ENCODE peak calls at places on chromosomes 6 and 20, in seven cellular contexts. V is heart left ventricle, A is HCT116, M is ovary, X is Peyer's patch, W is right lobe of liver, D is A549. K is an unnamed sample.

GRCh38 chr6:6943411-6943810 is 164.3 kb upstream of the RREB1 start:
- DNase-seq in D (no peak), X (no peak), V (no peak), A (no peak), W (no peak), M (no peak), K (no peak)

GRCh38 chr6:2129076-2129695 is 116.2 kb downstream of the GMDS start:
- DNase-seq in M (no peak), A (no peak), D (no peak), V (no peak), W (no peak), X (no peak), K (no peak)

GRCh38 chr6:19715166-19715558 is 122.0 kb upstream of the ID4 start:
- DNase-seq in A (no peak), M (no peak), W (no peak), X (no peak), D (no peak), V (no peak), K (no peak)

GRCh38 chr20:19712737-19713260 is 45.3 kb upstream of the RIN2 start:
- DNase-seq in X (no peak), V (no peak), D (no peak), A (no peak), W (no peak), M (no peak), K (no peak)

GRCh38 chr20:62461834-62462233 is 14.0 kb downstream of the GATA5 start:
- DNase-seq in M (no peak), W (no peak), X (no peak), D (no peak), V (no peak), A (no peak), K (no peak)

GRCh38 chr6:36757206-36757605 is 59.6 kb downstream of the RAB44 start:
- DNase-seq in M (no peak), V (no peak), D (no peak), W (no peak), A (no peak), X (peak), K (no peak)

GRCh38 chr20:45647441-45648050 is 16.5 kb upstream of the WFDC9 start:
- DNase-seq in X (no peak), A (no peak), W (no peak), V (no peak), M (no peak), D (no peak), K (no peak)

GRCh38 chr6:43972915-43973304 is 154.3 kb downstream of the MRPL14 start:
- DNase-seq in M (peak), A (no peak), W (peak), X (peak), V (peak), D (no peak), K (no peak)

GRCh38 chr6:90024633-90025032 is 130.4 kb downstream of the GJA10 start:
- DNase-seq in A (no peak), W (no peak), M (no peak), V (no peak), X (no peak), D (no peak), K (no peak)

GRCh38 chr6:126312013-126312665 is 27.8 kb upstream of the CENPW start:
- DNase-seq in M (no peak), X (no peak), A (peak), V (no peak), D (peak), W (no peak), K (peak)

GRCh38 chr6:82040405-82041221 is 206.9 kb downstream of the IBTK start:
- DNase-seq in W (no peak), V (no peak), M (peak), D (peak), X (peak), A (peak), K (peak)

GRCh38 chr6:12311106-12311505 is 20.9 kb downstream of the EDN1 start:
- DNase-seq in M (no peak), V (no peak), W (no peak), A (no peak), X (no peak), D (no peak), K (no peak)

GRCh38 chr20:23147964-23148720 is 62.0 kb upstream of the CD93 start:
- DNase-seq in M (no peak), A (peak), D (peak), W (peak), X (peak), V (no peak), K (peak)

GRCh38 chr6:105137388-105137787 is 42.4 kb downstream of the POPDC3 start:
- DNase-seq in A (no peak), V (peak), W (no peak), X (no peak), D (no peak), M (peak), K (no peak)

GRCh38 chr6:89381031-89381430 is 28.5 kb upstream of the UBE2J1 start:
- DNase-seq in V (no peak), M (no peak), A (no peak), W (no peak), D (no peak), X (no peak), K (no peak)

GRCh38 chr6:168676552-168677317 is 235.8 kb downstream of the SMOC2 start:
- DNase-seq in W (peak), D (no peak), M (no peak), X (peak), V (no peak), A (no peak), K (no peak)

GRCh38 chr6:149332602-149333311 is 15.2 kb downstream of the TAB2 start:
- DNase-seq in M (no peak), X (no peak), D (no peak), V (no peak), A (no peak), W (no peak), K (no peak)

GRCh38 chr6:40251609-40252008 is 317.3 kb upstream of the MOCS1 start:
- DNase-seq in V (no peak), D (no peak), A (no peak), W (no peak), M (no peak), X (no peak), K (no peak)

GRCh38 chr6:84061613-84062398 is 28.2 kb downstream of the MRAP2 start:
- DNase-seq in D (no peak), A (no peak), M (no peak), X (no peak), V (no peak), W (no peak), K (no peak)

GRCh38 chr6:42960243-42961019 is at the start of gene GNMT:
- DNase-seq in W (peak), M (peak), X (peak), D (no peak), A (no peak), V (peak), K (peak)

GRCh38 chr20:43034981-43035724 is 154.6 kb downstream of the PTPRT start:
- DNase-seq in M (no peak), X (no peak), A (no peak), D (no peak), W (no peak), V (no peak), K (no peak)

GRCh38 chr6:120111001-120111400 is 761.4 kb upstream of the MAN1A1 start:
- DNase-seq in X (no peak), A (no peak), M (no peak), W (no peak), D (no peak), V (no peak), K (no peak)

GRCh38 chr6:169252805-169253189 is 849 bp downstream of the THBS2 start:
- DNase-seq in D (no peak), X (peak), A (no peak), M (peak), V (no peak), W (peak), K (no peak)

GRCh38 chr20:51607170-51607569 is 64.7 kb upstream of the NFATC2 start:
- DNase-seq in W (no peak), A (no peak), D (no peak), X (no peak), M (no peak), V (no peak), K (no peak)

GRCh38 chr20:57870597-57871236 is 160.9 kb upstream of the PMEPA1 start:
- DNase-seq in V (no peak), W (no peak), M (no peak), X (no peak), D (no peak), A (no peak), K (no peak)

GRCh38 chr6:11613858-11614257 is 76.3 kb downstream of the TMEM170B start:
- DNase-seq in A (peak), X (no peak), W (no peak), D (peak), V (no peak), M (no peak), K (no peak)

GRCh38 chr6:143676437-143677045 is 1.2 kb upstream of the PHACTR2 start:
- DNase-seq in V (no peak), M (no peak), A (no peak), X (no peak), D (no peak), W (no peak), K (no peak)

GRCh38 chr6:104795363-104795762 is 64.4 kb downstream of the HACE1 start:
- DNase-seq in D (no peak), W (no peak), V (no peak), M (no peak), X (no peak), A (no peak), K (no peak)

GRCh38 chr6:42446370-42446769 is 5.4 kb downstream of the TRERF1 start:
- DNase-seq in D (no peak), A (no peak), M (no peak), V (no peak), X (no peak), W (no peak), K (no peak)

GRCh38 chr20:59055302-59055701 is 12.7 kb upstream of the PRELID3B start:
- DNase-seq in A (no peak), W (no peak), D (no peak), V (no peak), X (no peak), M (no peak), K (peak)

GRCh38 chr6:109102762-109103161 is 7.5 kb downstream of the CEP57L1 start:
- DNase-seq in M (no peak), V (no peak), X (no peak), W (no peak), A (no peak), D (no peak), K (peak)

GRCh38 chr6:110815260-110816109 is at the start of gene CDK19:
- DNase-seq in M (peak), V (peak), X (peak), W (peak), A (peak), D (peak), K (peak)

GRCh38 chr6:106547961-106548453 is 81.3 kb downstream of the RTN4IP1 start:
- DNase-seq in A (no peak), X (no peak), M (peak), W (no peak), V (no peak), D (no peak), K (no peak)

GRCh38 chr20:1868856-1869255 is 26.4 kb upstream of the SIRPA start:
- DNase-seq in A (no peak), V (no peak), W (no peak), M (no peak), D (no peak), X (no peak), K (no peak)

GRCh38 chr6:16684896-16685554 is 76.2 kb downstream of the ATXN1 start:
- DNase-seq in W (no peak), M (no peak), A (peak), V (no peak), D (no peak), X (no peak), K (no peak)

GRCh38 chr6:46789434-46790358 is 3.5 kb upstream of the MEP1A start:
- DNase-seq in M (no peak), W (no peak), D (no peak), A (no peak), V (no peak), X (no peak), K (no peak)

GRCh38 chr20:11992426-11992825 is 74.7 kb downstream of the BTBD3 start:
- DNase-seq in M (no peak), W (no peak), D (no peak), A (no peak), V (no peak), X (no peak), K (no peak)
- TF ChIP-seq POLR2A in M (no peak), W (no peak), D (no peak), A (no peak), V (no peak), X (no peak), K (no peak)

GRCh38 chr6:38753707-38754106 is 38.6 kb downstream of the DNAH8 start:
- DNase-seq in M (no peak), X (no peak), W (no peak), D (no peak), V (no peak), A (no peak), K (no peak)

GRCh38 chr6:38749473-38749872 is 34.4 kb downstream of the DNAH8 start:
- DNase-seq in X (no peak), M (no peak), V (no peak), D (no peak), W (no peak), A (no peak), K (no peak)

GRCh38 chr6:38755207-38755606 is 40.1 kb downstream of the DNAH8 start:
- DNase-seq in D (no peak), M (no peak), X (no peak), W (no peak), V (no peak), A (peak), K (no peak)

GRCh38 chr6:38755874-38756273 is 40.8 kb downstream of the DNAH8 start:
- DNase-seq in V (no peak), M (no peak), W (no peak), D (no peak), X (no peak), A (peak), K (no peak)

DNA sequence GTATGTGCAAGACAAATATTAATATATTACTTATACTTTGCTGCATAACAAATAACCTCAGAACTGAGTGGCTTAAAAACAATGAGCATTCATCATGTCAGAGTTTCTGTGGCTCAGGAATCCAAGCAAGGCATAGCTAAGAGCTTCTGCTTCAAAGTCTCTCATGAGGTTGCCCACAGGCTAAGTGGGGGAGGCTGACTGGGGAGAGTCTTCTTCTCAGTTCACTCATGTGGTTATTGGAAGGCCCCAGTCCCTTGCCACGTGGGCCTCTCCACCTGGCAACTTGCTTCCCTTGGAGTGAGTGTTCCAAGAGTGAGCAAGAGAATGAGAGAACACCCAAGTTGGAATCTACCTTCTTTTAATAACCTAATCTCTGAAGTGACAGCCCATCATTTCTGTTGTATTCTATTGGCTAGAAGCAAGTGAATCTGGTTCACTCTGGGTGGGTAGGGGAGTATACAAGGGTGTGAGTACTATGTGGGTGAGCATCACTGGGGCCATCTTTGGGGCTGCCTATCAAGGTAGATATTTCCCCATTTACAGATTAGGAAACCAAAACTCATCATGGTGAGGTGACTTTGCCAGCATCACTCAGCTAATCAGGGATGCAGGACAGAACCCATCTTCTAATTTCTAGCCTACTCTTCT is 36.0 kb downstream of the DNAH8 start:
- DNase-seq in X (no peak), M (no peak), D (no peak), V (no peak), W (no peak), A (no peak), K (no peak)
- TF ChIP-seq POLR2A in X (no peak), M (no peak), D (no peak), V (no peak), W (no peak), A (no peak), K (no peak)

GRCh38 chr6:17945111-17945510 is 42.3 kb downstream of the KIF13A start:
- DNase-seq in A (no peak), M (no peak), X (no peak), W (no peak), D (no peak), V (no peak), K (no peak)
- TF ChIP-seq POLR2A in A (no peak), M (no peak), X (no peak), W (no peak), D (no peak), V (no peak), K (no peak)

GRCh38 chr6:3393796-3394195 is 63.1 kb downstream of the SLC22A23 start:
- DNase-seq in W (no peak), M (no peak), V (no peak), A (no peak), D (no peak), X (peak), K (no peak)
- TF ChIP-seq POLR2A in W (no peak), M (no peak), V (no peak), A (no peak), D (no peak), X (no peak), K (no peak)

GRCh38 chr20:40654876-40655275 is 34.2 kb downstream of the MAFB start:
- DNase-seq in V (no peak), M (no peak), X (no peak), D (no peak), W (peak), A (no peak), K (no peak)
- TF ChIP-seq POLR2A in V (no peak), M (no peak), X (no peak), D (no peak), W (no peak), A (no peak), K (no peak)

GRCh38 chr20:13788167-13788834 is 3.5 kb downstream of the NDUFAF5 start:
- DNase-seq in X (peak), D (peak), M (no peak), V (no peak), A (peak), W (peak), K (peak)

GRCh38 chr20:13784271-13784892 is 337 bp downstream of the ESF1 start:
- DNase-seq in X (no peak), V (no peak), A (no peak), D (peak), W (no peak), M (no peak), K (no peak)

GRCh38 chr20:13783528-13783927 is 1.2 kb downstream of the ESF1 start:
- DNase-seq in A (no peak), D (no peak), W (no peak), X (no peak), V (no peak), M (no peak), K (no peak)

GRCh38 chr20:13786143-13786828 is 1.5 kb downstream of the NDUFAF5 start:
- DNase-seq in W (no peak), X (no peak), A (no peak), M (no peak), V (no peak), D (no peak), K (peak)

GRCh38 chr20:13784893-13785715 is at the start of the genes ESF1 and NDUFAF5:
- DNase-seq in D (peak), W (peak), M (peak), A (peak), X (peak), V (peak), K (peak)
- TF ChIP-seq POLR2A in D (peak), W (peak), M (peak), A (peak), X (peak), V (no peak), K (peak)

DNA sequence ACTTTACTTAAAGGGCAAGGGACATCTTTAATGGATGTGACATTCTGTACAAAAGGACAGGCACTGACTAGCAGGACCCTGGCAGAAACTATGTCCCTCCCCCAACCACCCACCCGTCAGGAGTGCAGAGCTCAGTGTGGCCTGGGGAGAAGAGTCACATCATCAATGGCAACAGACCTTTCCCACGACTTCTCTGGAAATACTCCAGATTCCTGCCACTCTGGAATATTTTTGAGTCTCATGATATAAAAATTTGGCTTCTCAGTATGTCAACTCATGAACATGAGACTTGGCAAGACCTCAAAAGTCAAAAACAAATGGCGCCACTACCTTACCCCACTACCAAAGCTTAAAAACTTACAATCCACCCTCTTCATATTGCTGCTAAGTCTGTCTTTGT is 118.3 kb downstream of the SLC23A2 start:
- DNase-seq in A (no peak), M (no peak), D (no peak), W (peak), X (no peak), V (no peak), K (no peak)
- TF ChIP-seq POLR2A in A (no peak), M (no peak), D (no peak), W (no peak), X (no peak), V (no peak), K (no peak)

GRCh38 chr20:53621482-53622246 is 28.0 kb upstream of the ZNF217 start:
- DNase-seq in V (no peak), D (peak), M (peak), X (peak), W (peak), A (peak), K (peak)

GRCh38 chr20:53622247-53623114 is 28.8 kb upstream of the ZNF217 start:
- DNase-seq in D (no peak), X (peak), M (no peak), W (no peak), A (no peak), V (no peak), K (peak)

GRCh38 chr20:53623127-53623453 is 29.5 kb upstream of the ZNF217 start:
- DNase-seq in A (no peak), D (no peak), M (no peak), W (no peak), V (no peak), X (no peak), K (no peak)

GRCh38 chr20:53626584-53626983 is 32.9 kb upstream of the ZNF217 start:
- DNase-seq in D (no peak), X (no peak), V (no peak), A (no peak), W (peak), M (no peak), K (no peak)

DNA sequence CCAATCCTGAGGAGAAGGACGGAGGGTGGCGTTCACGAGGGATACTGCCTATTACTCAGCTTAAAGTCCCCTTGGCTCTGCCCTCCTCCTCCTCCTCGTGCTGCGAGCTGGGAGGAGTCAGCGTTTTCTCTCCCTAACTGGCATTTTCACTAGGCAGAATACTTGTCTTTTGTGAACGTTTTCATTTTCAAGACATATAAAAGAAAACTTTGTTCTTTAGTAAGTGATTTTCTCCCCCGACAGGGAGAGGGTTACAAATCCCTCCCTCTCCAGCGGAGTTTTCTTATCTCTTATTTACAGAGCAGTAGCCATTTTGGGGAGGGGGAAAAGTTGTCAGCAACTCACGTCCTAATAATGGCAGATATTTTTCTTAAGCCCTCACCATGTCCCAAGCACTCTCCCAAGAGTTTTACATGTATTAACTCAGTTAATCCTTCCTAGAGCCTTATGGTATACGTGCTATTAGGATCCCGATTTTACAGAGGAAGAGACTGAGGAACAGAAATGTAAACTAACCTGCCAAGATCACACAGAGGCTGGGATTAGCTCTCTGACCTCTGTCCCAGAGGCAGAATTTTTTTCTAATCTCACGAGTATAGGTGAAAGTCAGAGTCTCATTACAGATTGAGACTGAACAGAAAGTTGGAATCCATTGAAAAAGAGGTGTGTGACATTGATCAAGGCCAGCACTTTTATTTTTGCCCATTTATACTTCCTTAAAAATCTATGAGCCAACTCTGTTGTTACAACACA is 30.0 kb upstream of the ZNF217 start:
- DNase-seq in M (peak), A (no peak), D (peak), V (no peak), X (peak), W (peak), K (peak)
- TF ChIP-seq POLR2A in M (peak), A (no peak), D (no peak), V (no peak), X (no peak), W (no peak), K (peak)

K was measured in erythroblast.